ENCODE peak calls at places on chromosomes 11 and 22, in five cellular contexts. One of them, this sample, is unnamed.
A peak's percentile ranks its signal among the peaks of the same experiment; 100 is the strongest.

GRCh38 chr11:27995082-27995481 is 112.9 kb downstream of the KIF18A start:
- DNase-seq in astrocyte: no peak
- DNase-seq in anterior cingulate cortex: no peak
- DNase-seq in nucleus accumbens: no peak
- DNase-seq in left cardiac atrium: no peak
- DNase-seq in this sample: no peak

GRCh38 chr11:64339754-64340408 is at the start of gene CCDC88B:
- DNase-seq in nucleus accumbens: peak; percentile 27
- DNase-seq in left cardiac atrium: peak; percentile 62
- DNase-seq in astrocyte: no peak
- DNase-seq in anterior cingulate cortex: peak; percentile 29
- DNase-seq in this sample: peak; percentile 7

GRCh38 chr22:37604875-37605274 is 3.8 kb upstream of the GGA1 start:
- DNase-seq in left cardiac atrium: no peak
- DNase-seq in nucleus accumbens: no peak
- DNase-seq in astrocyte: no peak
- DNase-seq in anterior cingulate cortex: no peak
- DNase-seq in this sample: no peak

GRCh38 chr11:63573881-63574855 is 11.0 kb upstream of the PLAAT2 start:
- DNase-seq in nucleus accumbens: no peak
- DNase-seq in anterior cingulate cortex: no peak
- DNase-seq in left cardiac atrium: peak; percentile 48
- DNase-seq in astrocyte: peak; percentile 55
- DNase-seq in this sample: peak; percentile 87

GRCh38 chr11:33463059-33463458 is 205.9 kb downstream of the HIPK3 start:
- DNase-seq in astrocyte: peak; percentile 33
- DNase-seq in anterior cingulate cortex: no peak
- DNase-seq in nucleus accumbens: no peak
- DNase-seq in left cardiac atrium: no peak
- DNase-seq in this sample: no peak

GRCh38 chr11:134393638-134394037 is 18.4 kb downstream of the B3GAT1 start:
- DNase-seq in left cardiac atrium: no peak
- DNase-seq in nucleus accumbens: peak; percentile 52
- DNase-seq in astrocyte: no peak
- DNase-seq in anterior cingulate cortex: peak; percentile 57
- DNase-seq in this sample: peak; percentile 65

GRCh38 chr11:206002-206384 is 1.2 kb downstream of the BET1L start:
- DNase-seq in astrocyte: no peak
- DNase-seq in nucleus accumbens: no peak
- DNase-seq in left cardiac atrium: no peak
- DNase-seq in anterior cingulate cortex: no peak
- DNase-seq in this sample: no peak

GRCh38 chr11:122486793-122487495 is 168.6 kb upstream of the UBASH3B start:
- DNase-seq in anterior cingulate cortex: no peak
- DNase-seq in nucleus accumbens: no peak
- DNase-seq in left cardiac atrium: no peak
- DNase-seq in astrocyte: no peak
- DNase-seq in this sample: no peak

GRCh38 chr22:30998329-30998728 is 29.3 kb downstream of the TUG1 start:
- DNase-seq in astrocyte: no peak
- DNase-seq in nucleus accumbens: no peak
- DNase-seq in left cardiac atrium: no peak
- DNase-seq in anterior cingulate cortex: no peak
- DNase-seq in this sample: peak; percentile 10

GRCh38 chr11:68998390-68998911 is 14.6 kb downstream of the MRGPRF start:
- DNase-seq in nucleus accumbens: no peak
- DNase-seq in astrocyte: no peak
- DNase-seq in left cardiac atrium: no peak
- DNase-seq in anterior cingulate cortex: peak; percentile 19
- DNase-seq in this sample: peak; percentile 70

GRCh38 chr11:9076046-9076445 is 15.4 kb downstream of the SCUBE2 start:
- DNase-seq in astrocyte: no peak
- DNase-seq in nucleus accumbens: no peak
- DNase-seq in anterior cingulate cortex: no peak
- DNase-seq in left cardiac atrium: no peak
- DNase-seq in this sample: no peak

GRCh38 chr11:74139151-74139918 is 31.5 kb downstream of the C2CD3 start:
- DNase-seq in nucleus accumbens: no peak
- DNase-seq in left cardiac atrium: no peak
- DNase-seq in astrocyte: no peak
- DNase-seq in anterior cingulate cortex: no peak
- DNase-seq in this sample: no peak

GRCh38 chr11:64366751-64367150 is 7.8 kb downstream of the RPS6KA4 start:
- DNase-seq in left cardiac atrium: no peak
- DNase-seq in astrocyte: peak; percentile 29
- DNase-seq in nucleus accumbens: no peak
- DNase-seq in anterior cingulate cortex: no peak
- DNase-seq in this sample: no peak

GRCh38 chr11:15750535-15751297 is 605.6 kb downstream of the SOX6 start:
- DNase-seq in nucleus accumbens: no peak
- DNase-seq in anterior cingulate cortex: no peak
- DNase-seq in astrocyte: no peak
- DNase-seq in left cardiac atrium: no peak
- DNase-seq in this sample: no peak

GRCh38 chr11:35617687-35618496 is at the start of gene FJX1:
- DNase-seq in anterior cingulate cortex: peak; percentile 46
- DNase-seq in nucleus accumbens: peak; percentile 43
- DNase-seq in astrocyte: peak; percentile 91
- DNase-seq in left cardiac atrium: peak; percentile 78
- DNase-seq in this sample: peak; percentile 82